ENCODE peak calls at places on chromosomes 2 and 18, in four cellular contexts. C, E, O and G are unnamed samples.

GRCh38 chr2:98822301-98823164 is 91.6 kb upstream of the MGAT4A start:
- DNase-seq in C (peak), E (no peak), O (no peak), G (no peak)

GRCh38 chr2:216394888-216395287 is 17.4 kb upstream of the SMARCAL1 start:
- DNase-seq in C (no peak), E (no peak), O (no peak), G (no peak)

GRCh38 chr2:121907905-121908304 is 152.5 kb downstream of the TSN start:
- DNase-seq in C (no peak), E (no peak), O (no peak), G (no peak)

GRCh38 chr18:62814114-62814759 is 98.9 kb downstream of the PHLPP1 start:
- DNase-seq in C (no peak), E (no peak), O (no peak), G (no peak)

GRCh38 chr2:38948995-38949394 is 59.3 kb downstream of the ARHGEF33 start:
- DNase-seq in C (no peak), E (no peak), O (no peak), G (no peak)

GRCh38 chr2:170073288-170073687 is 104.7 kb upstream of the MYO3B start:
- DNase-seq in C (peak), E (peak), O (peak), G (peak)

GRCh38 chr2:7765236-7765635 is 848.0 kb downstream of the RNF144A start:
- DNase-seq in C (no peak), E (no peak), O (no peak), G (no peak)

GRCh38 chr2:241636182-241636982 is 576 bp downstream of the THAP4 start:
- DNase-seq in C (peak), E (no peak), O (peak), G (no peak)

GRCh38 chr18:13720123-13720522 is 6.2 kb downstream of the FAM210A start:
- DNase-seq in C (no peak), E (no peak), O (no peak), G (no peak)

GRCh38 chr2:160241251-160242137 is 41.4 kb upstream of the ITGB6 start:
- DNase-seq in C (peak), E (peak), O (no peak), G (no peak)

GRCh38 chr18:59516356-59517155 is 157.5 kb upstream of the LMAN1 start:
- DNase-seq in C (peak), E (peak), O (no peak), G (peak)

GRCh38 chr2:212451786-212452200 is 86.8 kb downstream of the ERBB4 start:
- DNase-seq in C (peak), E (peak), O (no peak), G (no peak)

GRCh38 chr2:138395565-138396306 is 105.8 kb upstream of the SPOPL start:
- DNase-seq in C (peak), E (peak), O (no peak), G (peak)

GRCh38 chr2:86806059-86806857 is 15.5 kb upstream of the CD8A start:
- DNase-seq in C (no peak), E (no peak), O (no peak), G (no peak)

GRCh38 chr2:169828141-169828811 is 1.0 kb downstream of the UBR3 start:
- DNase-seq in C (peak), E (peak), O (no peak), G (no peak)

GRCh38 chr18:79763407-79763806 is 34.3 kb upstream of the KCNG2 start:
- DNase-seq in C (no peak), E (no peak), O (no peak), G (no peak)

GRCh38 chr2:133264951-133265949 is 303.0 kb downstream of the NCKAP5 start:
- DNase-seq in C (peak), E (no peak), O (peak), G (no peak)

GRCh38 chr2:42338567-42339190 is 22.3 kb downstream of the COX7A2L start:
- DNase-seq in C (no peak), E (no peak), O (no peak), G (no peak)

GRCh38 chr2:240232264-240232915 is 91.9 kb upstream of the OTOS start:
- DNase-seq in C (no peak), E (no peak), O (no peak), G (no peak)

GRCh38 chr2:24423095-24423494 is 62.8 kb upstream of the ITSN2 start:
- DNase-seq in C (no peak), E (no peak), O (no peak), G (no peak)

GRCh38 chr2:106602042-106602441 is 114.9 kb downstream of the CD8B2 start:
- DNase-seq in C (no peak), E (no peak), O (no peak), G (no peak)

GRCh38 chr2:106599540-106599939 is 112.4 kb downstream of the CD8B2 start:
- DNase-seq in C (no peak), E (no peak), O (no peak), G (no peak)

GRCh38 chr2:106596844-106597243 is 109.7 kb downstream of the CD8B2 start:
- DNase-seq in C (peak), E (no peak), O (no peak), G (no peak)
- TF ChIP-seq CTCF in C (peak), E (peak), O (peak), G (peak)

GRCh38 chr2:55049794-55050132 is 488 bp downstream of the RTN4 start:
- DNase-seq in C (no peak), E (no peak), O (no peak), G (no peak)
- TF ChIP-seq CTCF in C (no peak), E (no peak), O (no peak), G (no peak)

GRCh38 chr2:2101924-2102323 is 229.2 kb downstream of the MYT1L start:
- DNase-seq in C (peak), E (no peak), O (no peak), G (no peak)
- TF ChIP-seq CTCF in C (peak), E (no peak), O (no peak), G (no peak)

GRCh38 chr2:173963323-173963816 is 1.8 kb downstream of the SP3 start:
- DNase-seq in C (peak), E (peak), O (no peak), G (peak)
- TF ChIP-seq CTCF in C (peak), E (peak), O (peak), G (peak)

DNA sequence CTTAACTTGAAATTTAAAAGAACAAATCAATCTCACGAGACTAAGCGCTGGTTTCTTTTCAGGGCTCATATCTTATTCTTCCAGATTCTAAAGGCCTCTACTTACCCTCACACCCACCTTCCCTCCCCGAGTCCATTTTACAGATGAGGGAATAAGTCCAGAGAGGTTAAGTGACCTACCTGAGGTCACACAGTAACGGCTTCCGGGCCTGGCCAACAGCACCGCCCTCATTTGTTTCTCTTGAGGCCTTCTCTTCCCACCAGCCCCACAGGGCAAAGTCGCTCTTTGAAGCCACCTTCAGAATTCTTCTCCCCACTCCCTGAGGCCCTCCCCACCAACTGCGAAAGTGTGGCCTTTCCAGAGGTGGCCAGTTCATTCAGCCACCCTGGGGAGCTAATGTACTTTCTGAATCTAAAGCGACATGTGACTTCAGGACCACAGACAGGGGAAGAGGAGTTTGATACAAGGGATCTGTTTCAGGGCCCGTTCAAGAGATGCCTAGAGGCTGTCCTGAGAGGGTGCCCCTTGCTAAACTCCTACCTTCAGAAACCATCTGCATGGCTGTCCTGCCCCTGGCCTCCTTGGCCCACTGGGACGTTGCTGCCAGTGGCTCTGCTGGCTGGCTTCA is 275.3 kb downstream of the HAUS1 start:
- DNase-seq in C (no peak), E (no peak), O (no peak), G (no peak)
- TF ChIP-seq CTCF in C (no peak), E (no peak), O (no peak), G (no peak)

GRCh38 chr2:36809046-36809445 is 112.5 kb downstream of the VIT start:
- DNase-seq in C (no peak), E (no peak), O (no peak), G (no peak)

GRCh38 chr2:36808386-36808785 is 111.9 kb downstream of the VIT start:
- DNase-seq in C (no peak), E (no peak), O (no peak), G (no peak)

GRCh38 chr2:36811071-36811470 is 114.6 kb downstream of the VIT start:
- DNase-seq in C (no peak), E (no peak), O (no peak), G (no peak)

GRCh38 chr2:36807223-36807886 is 110.8 kb downstream of the VIT start:
- DNase-seq in C (no peak), E (no peak), O (no peak), G (no peak)

DNA sequence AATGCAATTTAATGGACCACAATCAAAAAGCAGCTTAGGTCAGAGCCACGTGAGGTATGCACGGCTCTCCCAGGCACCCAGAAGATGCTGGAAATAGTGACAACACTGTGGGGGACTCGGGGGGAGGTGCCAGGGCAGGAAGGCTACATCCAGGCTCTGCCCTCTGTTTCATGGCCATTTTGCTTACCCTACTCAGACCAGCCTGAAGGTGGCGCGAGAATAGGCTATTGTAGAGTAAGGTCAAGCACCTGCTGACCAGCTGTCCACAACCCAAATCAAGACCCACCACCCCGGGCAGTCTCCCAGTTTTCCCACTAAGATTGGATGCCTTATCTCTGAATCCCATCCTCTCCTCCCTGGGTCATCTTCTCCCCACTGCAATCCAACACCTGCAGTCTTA is 115.7 kb downstream of the VIT start:
- DNase-seq in C (no peak), E (no peak), O (no peak), G (no peak)
- TF ChIP-seq CTCF in C (peak), E (peak), O (no peak), G (no peak)

GRCh38 chr18:65568866-65569265 is 181.9 kb upstream of the CDH7 start:
- DNase-seq in C (no peak), E (no peak), O (no peak), G (no peak)

DNA sequence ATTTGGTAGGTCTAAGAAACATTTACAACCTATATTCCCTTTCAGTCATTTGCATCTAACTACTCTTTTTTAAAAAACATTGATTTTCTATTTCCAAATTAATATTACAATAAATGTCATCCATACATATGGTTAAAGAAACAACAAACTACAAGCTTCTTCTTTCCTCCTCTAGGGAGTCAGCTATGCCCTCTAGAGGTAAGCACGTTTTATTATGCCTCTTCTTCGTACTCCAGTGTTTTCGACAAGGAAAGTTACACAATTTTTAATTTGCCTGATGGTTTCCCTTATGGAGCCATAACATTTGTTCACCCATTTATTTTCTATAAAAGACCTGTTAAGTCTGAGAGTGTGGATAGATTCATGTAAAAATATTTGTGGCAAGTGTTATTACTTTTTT is 183.4 kb upstream of the CDH7 start:
- DNase-seq in C (peak), E (no peak), O (no peak), G (no peak)
- TF ChIP-seq CTCF in C (no peak), E (no peak), O (no peak), G (no peak)

GRCh38 chr18:36660311-36660710 is 168.5 kb downstream of the TPGS2 start:
- DNase-seq in C (no peak), E (no peak), O (no peak), G (no peak)

GRCh38 chr18:36665952-36666351 is 162.8 kb downstream of the TPGS2 start:
- DNase-seq in C (no peak), E (no peak), O (no peak), G (no peak)

GRCh38 chr18:36658611-36659010 is 170.2 kb downstream of the TPGS2 start:
- DNase-seq in C (no peak), E (no peak), O (no peak), G (no peak)

GRCh38 chr18:36663312-36663711 is 165.5 kb downstream of the TPGS2 start:
- DNase-seq in C (peak), E (no peak), O (no peak), G (no peak)

GRCh38 chr18:36662000-36662399 is 166.8 kb downstream of the TPGS2 start:
- DNase-seq in C (peak), E (no peak), O (no peak), G (no peak)
- TF ChIP-seq CTCF in C (peak), E (peak), O (no peak), G (peak)